ENCODE peak calls at places on chromosomes 4 and X, in eight cellular contexts. I is right lobe of liver, P is fibroblast of pulmonary artery, C is PC-3, X is GM12865, A is pancreas, K is IMR-90, D is SK-N-SH. E is an unnamed sample.
A peak's percentile ranks its signal among the peaks of the same experiment; 100 is the strongest.

GRCh38 chr4:175427751-175428150 is 384.3 kb downstream of the GPM6A start:
- DNase-seq in I (no peak), P (no peak), C (no peak), X (no peak), A (no peak), K (no peak), D (peak; percentile 4), E (no peak)

GRCh38 chr4:114237997-114238396 is 258.6 kb upstream of the ARSJ start:
- DNase-seq in I (no peak), P (no peak), C (no peak), X (no peak), A (no peak), K (no peak), D (no peak), E (no peak)

GRCh38 chr4:32251126-32251525 is 1531.0 kb downstream of the PCDH7 start:
- DNase-seq in I (no peak), P (no peak), C (no peak), X (no peak), A (no peak), K (no peak), D (no peak), E (no peak)

GRCh38 chrX:22148565-22148964 is 116.4 kb downstream of the PHEX start:
- DNase-seq in I (no peak), P (no peak), C (no peak), X (no peak), A (no peak), K (no peak), D (no peak), E (no peak)

GRCh38 chrX:1072637-1073377 is 139.6 kb downstream of the CRLF2 start:
- DNase-seq in I (no peak), P (no peak), C (no peak), X (no peak), A (no peak), K (no peak), D (no peak), E (no peak)

GRCh38 chr4:93480452-93480851 is 348.1 kb upstream of the ATOH1 start:
- DNase-seq in I (no peak), P (no peak), C (peak; percentile 77), X (no peak), A (no peak), K (no peak), D (no peak), E (peak; percentile 67)

GRCh38 chr4:177116161-177116560 is 193.5 kb upstream of the NEIL3 start:
- DNase-seq in I (no peak), P (no peak), C (no peak), X (no peak), A (no peak), K (no peak), D (no peak), E (no peak)

GRCh38 chrX:71475906-71476305 is 57.0 kb upstream of the OGT start:
- DNase-seq in I (no peak), P (no peak), C (no peak), X (no peak), A (no peak), K (no peak), D (no peak), E (no peak)

GRCh38 chr4:158259955-158260575 is 49.8 kb downstream of the TMEM144 start:
- DNase-seq in I (no peak), P (peak; percentile 67), C (peak; percentile 70), X (peak; percentile 18), A (no peak), K (peak; percentile 42), D (no peak), E (no peak)
- TF ChIP-seq CTCF in I (peak; percentile 47), P (peak; percentile 32), C (peak; percentile 56), X (peak; percentile 15), A (no peak), K (peak; percentile 54), D (peak; percentile 68), E (peak; percentile 39)

DNA sequence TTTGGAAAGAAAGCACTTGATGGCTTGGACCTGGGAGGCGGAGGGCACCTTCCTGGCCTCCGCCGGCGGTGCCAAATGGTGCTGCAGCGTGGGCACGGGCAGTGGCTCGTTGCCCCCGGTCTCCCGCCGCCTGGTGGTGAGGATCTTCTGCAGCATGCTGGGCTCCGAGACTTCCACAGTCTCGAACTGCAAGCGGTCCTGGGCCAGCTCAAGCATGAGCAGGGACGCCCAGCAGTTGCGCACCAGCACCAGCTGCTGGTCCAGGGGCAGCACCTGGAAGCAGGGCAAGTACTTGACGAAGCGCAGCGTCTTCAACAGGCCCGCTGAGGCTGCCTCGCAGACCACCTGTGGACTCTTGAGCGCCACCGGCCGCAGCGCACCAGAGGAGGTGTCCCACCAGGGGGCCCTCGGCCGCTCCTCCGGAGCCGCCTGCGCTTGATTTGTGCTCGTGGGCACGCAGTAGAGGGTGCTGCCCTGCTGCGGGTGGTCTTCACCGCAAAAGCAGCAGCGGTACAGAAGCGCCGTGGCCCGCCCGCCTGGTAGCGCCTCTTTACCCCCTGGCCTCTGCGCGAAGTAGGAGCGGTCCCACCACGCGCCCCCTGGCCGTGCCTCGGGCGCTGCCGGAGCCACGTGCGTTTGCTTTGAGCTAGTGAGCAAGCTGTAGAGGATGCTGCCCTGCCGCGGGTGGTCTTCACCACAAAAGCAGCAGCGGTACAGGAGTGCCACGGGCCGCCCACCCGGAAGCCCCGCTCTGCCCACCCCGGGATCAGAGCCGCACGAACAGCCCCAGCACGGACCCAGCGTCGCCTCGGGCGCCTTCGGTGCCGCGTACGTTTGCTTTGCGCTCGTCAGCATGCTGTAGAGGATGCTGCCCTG is 689 bp downstream of the NR0B1 start:
- DNase-seq in I (no peak), P (peak; percentile 7), C (no peak), X (peak; percentile 13), A (peak; percentile 14), K (no peak), D (peak; percentile 26), E (no peak)
- TF ChIP-seq CTCF in I (no peak), P (peak; percentile 11), C (no peak), X (peak; percentile 24), A (no peak), K (peak; percentile 4), D (peak; percentile 50), E (peak; percentile 21)

DNA sequence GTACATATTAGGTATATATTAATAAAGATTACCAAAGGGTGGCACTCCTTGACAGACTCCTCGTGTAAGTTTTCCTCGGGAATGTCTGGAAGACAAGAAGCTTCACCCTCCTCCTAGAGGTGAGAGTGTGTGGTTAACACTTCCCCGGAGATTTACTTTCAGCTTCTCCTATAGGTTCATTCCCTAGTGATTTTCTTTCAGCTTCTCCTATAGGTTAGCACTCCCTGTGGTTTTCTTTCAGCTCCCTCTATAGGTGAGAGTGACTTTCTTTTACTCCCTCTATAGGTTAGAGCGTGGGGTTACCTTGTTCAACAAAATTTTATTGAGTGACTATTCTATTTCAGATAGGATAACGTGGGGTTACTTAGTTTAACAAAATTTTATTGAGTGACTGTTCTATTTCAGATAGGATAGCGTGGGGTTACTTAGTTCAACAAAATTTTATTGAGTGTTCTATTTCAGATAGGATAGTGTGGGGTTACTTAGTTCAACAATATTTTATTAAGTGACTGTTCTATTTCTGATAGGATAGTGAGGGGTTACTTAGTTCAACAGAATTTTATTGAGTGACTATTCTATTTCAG is 106.0 kb upstream of the PLAC1 start:
- DNase-seq in I (no peak), P (peak; percentile 43), C (peak; percentile 90), X (peak; percentile 49), A (no peak), K (no peak), D (peak; percentile 66), E (peak; percentile 86)
- TF ChIP-seq CTCF in I (no peak), P (peak; percentile 31), C (peak; percentile 73), X (peak; percentile 18), A (no peak), K (peak; percentile 31), D (peak; percentile 55), E (no peak)

GRCh38 chrX:150499240-150499639 is 69.2 kb upstream of the MTM1 start:
- DNase-seq in I (no peak), P (no peak), C (no peak), X (no peak), A (no peak), K (no peak), D (no peak), E (no peak)

GRCh38 chrX:150495496-150495895 is 72.9 kb upstream of the MTM1 start:
- DNase-seq in I (no peak), P (no peak), C (no peak), X (no peak), A (no peak), K (no peak), D (no peak), E (no peak)
- TF ChIP-seq CTCF in I (no peak), P (no peak), C (no peak), X (no peak), A (no peak), K (no peak), D (no peak), E (no peak)

GRCh38 chrX:140505421-140506337 is 810 bp upstream of the SOX3 start:
- DNase-seq in I (no peak), P (no peak), C (no peak), X (no peak), A (no peak), K (no peak), D (peak; percentile 22), E (no peak)

GRCh38 chrX:140508958-140509357 is 4.1 kb upstream of the SOX3 start:
- DNase-seq in I (no peak), P (no peak), C (no peak), X (no peak), A (no peak), K (no peak), D (peak; percentile 12), E (no peak)

GRCh38 chrX:140507982-140508305 is 3.1 kb upstream of the SOX3 start:
- DNase-seq in I (no peak), P (no peak), C (peak; percentile 68), X (no peak), A (no peak), K (no peak), D (peak; percentile 24), E (no peak)

GRCh38 chrX:140509468-140510305 is 4.8 kb upstream of the SOX3 start:
- DNase-seq in I (no peak), P (no peak), C (no peak), X (no peak), A (no peak), K (no peak), D (peak; percentile 19), E (no peak)

DNA sequence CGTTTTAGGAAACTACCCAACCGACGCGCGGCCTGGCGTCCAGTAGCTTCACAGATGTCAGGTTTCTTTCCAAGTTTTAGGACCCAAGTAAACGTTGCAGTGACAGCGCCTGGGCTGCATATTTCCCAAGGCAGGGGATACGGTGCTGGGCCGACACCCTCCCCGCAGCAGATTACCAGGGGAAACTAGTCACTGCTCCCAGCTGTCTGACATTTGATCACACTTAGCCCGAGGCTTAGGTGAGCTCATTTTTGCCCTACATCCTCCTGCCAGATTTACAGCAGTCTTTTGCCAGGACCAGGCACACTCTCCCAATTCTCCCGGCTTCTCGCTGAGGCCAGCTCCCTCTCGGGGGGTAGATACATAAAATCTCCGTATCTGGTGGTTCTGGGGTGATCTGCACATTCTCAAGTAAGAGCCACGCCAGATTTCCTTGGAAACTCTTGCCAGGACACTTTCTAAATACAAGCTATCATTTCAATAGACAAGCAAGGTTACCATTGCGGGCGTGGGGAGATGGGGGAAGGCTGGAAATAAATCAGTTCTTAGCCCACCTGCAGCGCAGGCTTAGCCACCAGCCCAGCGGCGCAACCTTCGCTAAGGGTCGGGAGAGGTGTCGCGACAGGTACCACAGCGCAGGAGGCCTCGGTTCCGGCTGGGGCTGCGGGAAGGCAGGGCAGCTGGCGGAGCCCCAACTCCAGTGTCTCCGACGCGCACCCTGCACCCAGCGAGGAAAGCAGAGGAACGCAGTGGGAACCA is 2.5 kb upstream of the SOX3 start:
- DNase-seq in I (no peak), P (no peak), C (peak; percentile 67), X (no peak), A (no peak), K (no peak), D (peak; percentile 20), E (peak; percentile 14)
- TF ChIP-seq CTCF in I (no peak), P (no peak), C (no peak), X (no peak), A (no peak), K (no peak), D (no peak), E (no peak)